ENCODE peak calls at places on chromosome 11, in ten cellular contexts. Q is neural crest cell, N is choroid plexus epithelial cell, H is progenitor cell of endocrine pancreas, Y is brain microvascular endothelial cell, F is thyroid gland, T is mucosa of descending colon, Z is A549, O is heart left ventricle, J is thoracic aorta. P is an unnamed sample.
A peak's percentile ranks its signal among the peaks of the same experiment; 100 is the strongest.

GRCh38 chr11:25838918-25839611 is 492.9 kb upstream of the ANO3 start:
- DNase-seq in T (no peak), Q (no peak), F (no peak), Z (no peak), N (peak; percentile 11), O (no peak), H (no peak), J (no peak), Y (no peak), P (no peak)

GRCh38 chr11:2147391-2147790 is 8.2 kb upstream of the IGF2 start:
- DNase-seq in Q (no peak), O (no peak), Z (no peak), F (no peak), Y (no peak), N (no peak), H (no peak), J (no peak), T (no peak), P (no peak)

GRCh38 chr11:20373102-20373501 is 9.6 kb downstream of the HTATIP2 start:
- DNase-seq in T (no peak), Z (no peak), O (no peak), H (no peak), N (no peak), Y (no peak), Q (no peak), F (no peak), J (no peak), P (no peak)

GRCh38 chr11:84780689-84781293 is 846.4 kb downstream of the DLG2 start:
- DNase-seq in Y (peak; percentile 2), Z (peak; percentile 30), H (no peak), F (no peak), J (no peak), T (no peak), Q (no peak), N (peak; percentile 65), O (no peak), P (no peak)

GRCh38 chr11:120830092-120830491 is 193.8 kb upstream of the TBCEL start:
- DNase-seq in F (no peak), Q (no peak), N (no peak), O (no peak), Y (no peak), T (no peak), J (no peak), Z (no peak), H (no peak), P (no peak)

GRCh38 chr11:102283088-102283487 is 34.2 kb upstream of the BIRC3 start:
- DNase-seq in H (no peak), Z (no peak), F (no peak), J (no peak), O (no peak), N (no peak), Q (no peak), Y (no peak), T (no peak), P (no peak)

GRCh38 chr11:104094576-104094975 is 58.1 kb downstream of the DDI1 start:
- DNase-seq in O (no peak), Y (no peak), J (no peak), N (peak; percentile 33), Q (no peak), H (no peak), Z (no peak), T (no peak), F (no peak), P (no peak)

GRCh38 chr11:130847517-130847916 is 68.8 kb downstream of the SNX19 start:
- DNase-seq in O (no peak), Q (no peak), T (no peak), N (peak; percentile 77), Z (peak; percentile 75), H (no peak), J (no peak), Y (peak; percentile 94), F (no peak), P (no peak)

GRCh38 chr11:108589136-108589535 is 4.4 kb downstream of the EXPH5 start:
- DNase-seq in Z (no peak), T (no peak), Q (no peak), F (no peak), H (no peak), O (no peak), N (no peak), Y (no peak), J (no peak), P (no peak)

GRCh38 chr11:106091480-106092123 is 14.1 kb downstream of the AASDHPPT start:
- DNase-seq in F (no peak), O (no peak), J (no peak), Z (no peak), N (peak; percentile 91), T (no peak), Q (no peak), Y (peak; percentile 62), H (no peak), P (no peak)

GRCh38 chr11:115674831-115675230 is 170.6 kb upstream of the CADM1 start:
- DNase-seq in Z (no peak), H (no peak), F (peak; percentile 10), O (no peak), Q (no peak), T (no peak), Y (no peak), N (no peak), J (no peak), P (no peak)

GRCh38 chr11:72263363-72263762 is 19.4 kb upstream of the PHOX2A start:
- DNase-seq in N (peak; percentile 78), Q (no peak), Z (peak; percentile 53), T (no peak), O (no peak), Y (peak; percentile 77), H (no peak), F (no peak), J (no peak), P (no peak)

DNA sequence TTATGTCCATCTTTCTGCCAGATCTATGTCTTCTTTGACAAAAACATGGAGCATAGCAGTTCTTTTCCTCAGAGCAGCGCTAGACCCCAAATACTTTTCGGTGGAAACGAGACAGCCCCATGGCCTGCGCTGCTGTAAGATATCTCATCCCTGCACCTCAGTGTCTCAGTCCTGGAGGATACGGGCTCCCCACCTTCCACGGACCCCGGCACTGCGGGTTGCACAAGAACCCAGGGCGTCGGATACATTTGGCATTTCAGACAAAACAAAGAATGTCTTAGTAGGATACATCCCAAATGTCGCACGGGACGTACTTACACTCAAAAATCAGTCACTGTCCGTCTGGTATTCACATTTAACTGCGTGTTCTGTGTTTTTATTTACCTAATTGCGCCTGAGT is 9.9 kb upstream of the GAL start:
- DNase-seq in Y (no peak), O (no peak), T (no peak), J (no peak), Q (no peak), N (no peak), F (no peak), Z (no peak), H (no peak), P (no peak)
- TF ChIP-seq CTCF in Y (no peak), O (no peak), T (no peak), J (no peak), Q (no peak), N (no peak), F (no peak), Z (no peak), H (no peak), P (no peak)

DNA sequence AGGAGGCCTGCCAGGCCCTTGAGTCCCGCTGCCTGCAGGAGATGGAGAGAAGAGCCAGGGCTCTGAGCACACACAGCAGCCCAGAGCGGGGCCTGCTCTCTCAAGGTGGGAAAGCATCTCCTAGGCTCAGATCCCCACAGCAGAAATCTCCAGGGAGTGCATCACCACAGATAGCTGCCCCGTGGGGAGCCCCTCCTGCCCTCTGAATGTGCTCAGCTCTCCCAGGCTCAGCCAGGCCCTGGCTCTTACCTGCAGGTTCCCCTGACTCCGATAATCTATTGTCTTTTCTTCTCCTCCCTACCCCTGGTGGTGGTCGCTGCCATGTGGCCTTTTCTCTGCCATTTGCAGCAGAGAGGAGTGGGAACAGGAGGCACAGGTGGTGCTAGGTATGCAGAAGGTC is 49.9 kb downstream of the BTG4 start:
- DNase-seq in O (no peak), H (no peak), Z (no peak), Y (no peak), F (no peak), J (no peak), Q (no peak), T (no peak), N (no peak), P (no peak)
- TF ChIP-seq CTCF in O (no peak), H (no peak), Z (no peak), Y (no peak), F (no peak), J (no peak), Q (no peak), T (no peak), N (no peak), P (no peak)

GRCh38 chr11:11451501-11452005 is 98.5 kb upstream of the CSNK2A3 start:
- DNase-seq in Y (no peak), T (no peak), Q (no peak), F (no peak), O (no peak), J (no peak), H (no peak), N (no peak), Z (peak; percentile 73), P (no peak)

GRCh38 chr11:11450744-11451362 is 97.8 kb upstream of the CSNK2A3 start:
- DNase-seq in Z (peak; percentile 19), Q (no peak), N (peak; percentile 30), Y (peak; percentile 68), T (no peak), O (no peak), J (no peak), F (no peak), H (no peak), P (no peak)

GRCh38 chr11:11448626-11449025 is 95.6 kb upstream of the CSNK2A3 start:
- DNase-seq in Y (no peak), O (no peak), J (no peak), F (no peak), N (no peak), Z (no peak), H (no peak), T (no peak), Q (no peak), P (no peak)

GRCh38 chr11:11446967-11447366 is 93.9 kb upstream of the CSNK2A3 start:
- DNase-seq in J (no peak), H (no peak), T (no peak), N (no peak), Z (no peak), O (no peak), F (no peak), Y (no peak), Q (no peak), P (no peak)

DNA sequence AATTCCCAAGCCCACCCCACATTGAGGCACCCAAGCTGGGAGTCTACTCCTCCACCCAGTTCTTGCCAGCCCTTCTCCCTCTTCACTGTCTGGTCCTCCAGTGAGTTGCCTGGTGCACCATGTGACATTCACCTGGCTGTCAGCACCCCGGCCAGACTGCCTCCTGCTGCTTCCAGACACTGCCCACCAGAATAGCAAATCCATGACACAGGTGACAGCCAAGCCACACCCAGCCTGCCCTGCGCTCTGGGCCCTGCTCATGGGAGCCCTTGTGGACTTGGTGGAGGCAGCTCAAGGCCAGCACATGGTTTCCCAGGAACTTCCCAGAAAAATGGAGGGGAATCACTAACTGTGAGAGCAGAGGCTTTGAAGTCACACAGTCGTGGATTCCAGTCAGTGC is 96.3 kb upstream of the CSNK2A3 start:
- DNase-seq in T (no peak), Q (no peak), H (no peak), F (peak; percentile 35), J (no peak), O (no peak), Y (no peak), N (no peak), Z (no peak), P (no peak)
- TF ChIP-seq CTCF in T (no peak), Q (no peak), H (no peak), F (no peak), J (no peak), O (no peak), Y (no peak), N (no peak), Z (no peak), P (no peak)

GRCh38 chr11:82701847-82702520 is 31.7 kb downstream of the FAM181B start:
- DNase-seq in F (no peak), Z (peak; percentile 19), O (no peak), J (no peak), Y (peak; percentile 41), H (peak; percentile 36), N (peak; percentile 65), Q (peak; percentile 59), T (peak; percentile 32), P (peak; percentile 62)
- TF ChIP-seq CTCF in F (peak; percentile 55), Z (peak; percentile 44), O (peak; percentile 57), J (peak; percentile 28), Y (peak; percentile 77), H (peak; percentile 74), N (peak; percentile 76), Q (peak; percentile 82), T (peak; percentile 37), P (peak; percentile 77)